ENCODE peak calls at places on chromosomes 16 and 17, in ten cellular contexts. K is WTC11; Q is Caki2; U is NCI-H1092; T is stimulated activated CD4-positive, alpha-beta T cell treated with anti-CD3 and anti-CD28 coated beads, TNF-alpha, amount 100 ng/mL, for 48 hours; O is NCI-H526; H is HuH-7.5; Y is myocyte; A is adrenal gland; G is AG08395. I is an unnamed sample.
A peak's percentile ranks its signal among the peaks of the same experiment; 100 is the strongest.

GRCh38 chr16:35565626-35566025 is 2106.2 kb downstream of the TP53TG3F start:
- DNase-seq in K (no peak), Q (no peak), T (no peak), Y (no peak), O (no peak), G (no peak), U (no peak), A (peak; percentile 9), H (no peak), I (no peak)

GRCh38 chr17:58332720-58333395 is 4.3 kb upstream of the TSPOAP1 start:
- DNase-seq in Y (no peak), Q (no peak), T (no peak), O (no peak), A (no peak), G (no peak), K (peak; percentile 6), U (no peak), H (no peak), I (no peak)

GRCh38 chr16:11175106-11175795 is 80.8 kb downstream of the SOCS1 start:
- DNase-seq in H (no peak), Y (no peak), A (no peak), Q (no peak), O (no peak), G (no peak), T (no peak), K (no peak), U (no peak), I (no peak)

GRCh38 chr17:7478276-7479138 is 924 bp downstream of the ZBTB4 start:
- DNase-seq in G (peak; percentile 45), U (no peak), A (peak; percentile 82), T (no peak), Y (peak; percentile 68), Q (no peak), H (peak; percentile 58), O (no peak), K (peak; percentile 51), I (peak; percentile 70)

GRCh38 chr17:835263-835662 is 53.1 kb downstream of the MRM3 start:
- DNase-seq in Q (peak; percentile 65), U (no peak), K (no peak), T (no peak), Y (peak; percentile 99), A (no peak), H (no peak), G (peak; percentile 91), O (no peak), I (no peak)

GRCh38 chr17:80260791-80261158 is at the start of gene RNF213:
- DNase-seq in K (peak; percentile 53), A (peak; percentile 66), T (no peak), U (peak; percentile 32), Q (peak; percentile 42), Y (peak; percentile 44), O (peak; percentile 76), H (peak; percentile 86), G (peak; percentile 66), I (peak; percentile 68)

GRCh38 chr17:50672831-50673551 is 34.7 kb downstream of the ANKRD40 start:
- DNase-seq in O (no peak), U (no peak), H (no peak), Q (no peak), K (no peak), G (no peak), A (no peak), Y (no peak), T (no peak), I (no peak)

GRCh38 chr16:980595-980854 is 1.0 kb upstream of the SOX8 start:
- DNase-seq in G (no peak), U (no peak), Y (no peak), T (no peak), Q (no peak), H (no peak), A (no peak), O (no peak), K (no peak), I (no peak)

GRCh38 chr17:18888766-18889290 is 30.9 kb downstream of the PRPSAP2 start:
- DNase-seq in T (no peak), O (no peak), H (no peak), A (no peak), G (no peak), U (no peak), K (no peak), Q (no peak), Y (no peak), I (no peak)

GRCh38 chr16:12155235-12155634 is 178.7 kb downstream of the SNX29 start:
- DNase-seq in Q (no peak), K (no peak), Y (no peak), G (no peak), H (no peak), A (no peak), U (no peak), O (no peak), T (no peak), I (no peak)

GRCh38 chr16:2535644-2536021 is 2.2 kb upstream of the PDPK1 start:
- DNase-seq in Y (peak; percentile 74), O (no peak), K (no peak), U (no peak), T (no peak), Q (no peak), G (peak; percentile 63), A (no peak), H (no peak), I (no peak)

GRCh38 chr17:57432507-57433277 is 176.4 kb downstream of the MSI2 start:
- DNase-seq in K (no peak), T (no peak), A (peak; percentile 58), Y (no peak), Q (no peak), O (no peak), G (no peak), U (no peak), H (no peak), I (no peak)

GRCh38 chr16:89357460-89357859 is 132.9 kb downstream of the ANKRD11 start:
- DNase-seq in O (no peak), G (no peak), A (peak; percentile 86), K (no peak), Y (peak; percentile 83), U (no peak), H (no peak), Q (no peak), T (no peak), I (no peak)

GRCh38 chr17:40564883-40565744 is at the start of gene CCR7:
- DNase-seq in K (no peak), Q (no peak), O (no peak), G (no peak), A (no peak), Y (no peak), U (no peak), T (peak; percentile 75), H (no peak), I (no peak)

GRCh38 chr17:44982113-44982702 is 14.1 kb upstream of the C1QL1 start:
- DNase-seq in H (no peak), G (no peak), Q (no peak), K (no peak), U (no peak), A (no peak), Y (no peak), O (no peak), T (no peak), I (no peak)

GRCh38 chr17:63997341-63998048 is 656 bp upstream of the PRR29 start:
- DNase-seq in Q (no peak), U (no peak), T (no peak), G (no peak), Y (no peak), O (no peak), A (peak; percentile 63), K (no peak), H (no peak), I (no peak)

GRCh38 chr16:57489229-57489628 is 2.9 kb upstream of the DOK4 start:
- DNase-seq in K (no peak), Q (no peak), A (no peak), H (no peak), U (no peak), O (no peak), T (no peak), G (no peak), Y (no peak), I (no peak)

GRCh38 chr16:89257757-89258465 is 40.4 kb downstream of the ZNF778 start:
- DNase-seq in K (no peak), H (peak; percentile 87), U (no peak), Y (no peak), T (no peak), Q (no peak), A (no peak), O (no peak), G (no peak), I (no peak)

GRCh38 chr16:351804-352520 is 561 bp downstream of the AXIN1 start:
- DNase-seq in Y (peak; percentile 44), T (no peak), U (no peak), O (no peak), G (peak; percentile 35), H (peak; percentile 56), Q (no peak), K (no peak), A (no peak), I (no peak)

GRCh38 chr16:57051696-57052228 is 40.6 kb upstream of the CPNE2 start:
- DNase-seq in O (no peak), G (no peak), Q (no peak), H (no peak), Y (no peak), A (no peak), U (no peak), K (no peak), T (no peak), I (no peak)

GRCh38 chr16:65032397-65032796 is 89.5 kb downstream of the CDH11 start:
- DNase-seq in A (no peak), O (no peak), H (no peak), K (no peak), U (no peak), G (no peak), T (no peak), Y (no peak), Q (no peak), I (no peak)

GRCh38 chr16:78984324-78984723 is 616.2 kb downstream of the MAF start:
- DNase-seq in T (no peak), A (no peak), Y (no peak), O (no peak), G (no peak), K (no peak), H (no peak), Q (no peak), U (no peak), I (no peak)

GRCh38 chr17:29131814-29132682 is 48.1 kb downstream of the MYO18A start:
- DNase-seq in O (no peak), T (no peak), A (no peak), Y (peak; percentile 92), H (no peak), Q (no peak), G (peak; percentile 94), K (no peak), U (no peak), I (no peak)

GRCh38 chr17:77445030-77445907 is 304.5 kb downstream of the SEC14L1 start:
- DNase-seq in T (peak; percentile 73), H (no peak), K (no peak), G (peak; percentile 81), O (no peak), U (no peak), Y (peak; percentile 85), A (no peak), Q (no peak), I (no peak)

GRCh38 chr16:31201511-31202401 is 804 bp downstream of the PYCARD start:
- DNase-seq in U (no peak), T (no peak), O (peak; percentile 55), A (no peak), G (peak; percentile 40), H (no peak), Y (no peak), Q (no peak), K (peak; percentile 54), I (peak; percentile 73)

GRCh38 chr17:81057777-81058176 is 22.8 kb downstream of the BAIAP2 start:
- DNase-seq in T (no peak), G (no peak), U (no peak), H (no peak), K (no peak), O (no peak), Q (no peak), Y (no peak), A (no peak), I (no peak)

GRCh38 chr16:56675685-56676210 is 6.1 kb downstream of the MT1H start:
- DNase-seq in A (no peak), H (no peak), K (peak; percentile 67), Q (no peak), Y (no peak), G (no peak), T (no peak), U (no peak), O (no peak), I (no peak)

GRCh38 chr16:68074850-68075249 is 10.3 kb upstream of the NFATC3 start:
- DNase-seq in O (no peak), K (no peak), T (no peak), U (no peak), A (no peak), H (no peak), Q (no peak), G (no peak), Y (peak; percentile 89), I (peak; percentile 62)

I was measured in GM12891.